ENCODE peak calls at places on chromosomes 7 and 10, in ten cellular contexts. V, U, I, P, E, T, A, O, S and C are unnamed samples.

GRCh38 chr7:134245253-134245652 is 71.5 kb downstream of the SLC35B4 start:
- DNase-seq in V (no peak), E (no peak), O (no peak), I (no peak), T (no peak), P (no peak), A (no peak), U (no peak), S (no peak), C (no peak)

GRCh38 chr10:89615824-89616223 is 29.2 kb downstream of the PANK1 start:
- DNase-seq in O (no peak), A (no peak), E (no peak), S (no peak), I (no peak), P (no peak), U (no peak), T (no peak), V (no peak), C (no peak)

GRCh38 chr7:81534996-81535395 is 234.9 kb downstream of the HGF start:
- DNase-seq in S (no peak), O (no peak), U (no peak), P (no peak), T (no peak), A (no peak), V (no peak), I (no peak), E (no peak), C (no peak)

GRCh38 chr10:103620891-103621777 is 127.6 kb downstream of the NEURL1 start:
- DNase-seq in I (no peak), E (no peak), U (no peak), T (peak), S (no peak), A (no peak), V (no peak), O (no peak), P (no peak), C (no peak)

GRCh38 chr7:130296221-130296951 is 3.4 kb downstream of the CPA4 start:
- DNase-seq in T (no peak), V (no peak), S (no peak), O (no peak), I (no peak), U (no peak), E (no peak), P (no peak), A (no peak), C (no peak)

GRCh38 chr10:120945801-120946302 is 94.7 kb downstream of the WDR11 start:
- DNase-seq in V (no peak), S (peak), I (no peak), O (peak), U (peak), E (no peak), T (peak), A (no peak), P (no peak), C (peak)

GRCh38 chr7:102890292-102890970 is 22.4 kb upstream of the LRRC17 start:
- DNase-seq in I (no peak), P (no peak), V (no peak), A (no peak), E (no peak), T (no peak), S (no peak), U (no peak), O (peak), C (no peak)

GRCh38 chr7:155530601-155531000 is 15.8 kb downstream of the CNPY1 start:
- DNase-seq in U (no peak), E (no peak), V (no peak), S (no peak), I (no peak), O (no peak), A (no peak), P (no peak), T (no peak), C (no peak)

GRCh38 chr10:45520476-45520875 is 146.5 kb downstream of the ALOX5 start:
- DNase-seq in P (no peak), I (no peak), A (no peak), E (no peak), U (no peak), T (no peak), O (no peak), V (no peak), S (no peak), C (no peak)